ENCODE peak calls at places on chromosomes 6 and 20, in four cellular contexts. K is neural crest cell, H is brain microvascular endothelial cell, B is PC-9. A is an unnamed sample.
A peak's percentile ranks its signal among the peaks of the same experiment; 100 is the strongest.

GRCh38 chr6:161198781-161199505 is 74.9 kb downstream of the AGPAT4 start:
- DNase-seq in K (no peak), H (no peak), B (no peak), A (no peak)

GRCh38 chr6:11601776-11602605 is 64.4 kb downstream of the TMEM170B start:
- DNase-seq in K (no peak), H (no peak), B (peak; percentile 88), A (no peak)

GRCh38 chr20:6231551-6231950 is 108.7 kb upstream of the FERMT1 start:
- DNase-seq in H (peak; percentile 77), K (no peak), B (no peak), A (peak; percentile 1)

GRCh38 chr6:119172813-119173212 is 94.3 kb upstream of the FAM184A start:
- DNase-seq in H (no peak), B (peak; percentile 56), K (no peak), A (peak; percentile 62)

GRCh38 chr6:22149081-22149480 is 147.8 kb downstream of the PRL start:
- DNase-seq in K (no peak), B (no peak), H (no peak), A (no peak)

GRCh38 chr20:48583171-48583570 is 244.6 kb downstream of the PREX1 start:
- DNase-seq in K (no peak), B (no peak), H (no peak), A (no peak)

GRCh38 chr6:119035459-119035858 is 43.0 kb downstream of the FAM184A start:
- DNase-seq in B (no peak), H (no peak), K (no peak), A (no peak)

GRCh38 chr20:15491564-15491963 is 1081.7 kb downstream of the KIF16B start:
- DNase-seq in B (no peak), H (no peak), K (no peak), A (no peak)

GRCh38 chr6:83055366-83055964 is 10.2 kb downstream of the UBE3D start:
- DNase-seq in H (peak; percentile 49), K (peak; percentile 63), B (no peak), A (peak; percentile 77)

GRCh38 chr6:53539561-53539960 is 5.3 kb downstream of the GCLC start:
- DNase-seq in B (no peak), K (no peak), H (no peak), A (no peak)

GRCh38 chr6:41747256-41748101 is at the start of gene PGC:
- DNase-seq in B (peak; percentile 52), K (no peak), H (no peak), A (no peak)

GRCh38 chr6:161575508-161576254 is 301.8 kb upstream of the AGPAT4 start:
- DNase-seq in K (no peak), B (no peak), H (no peak), A (no peak)

GRCh38 chr20:31894980-31895675 is 24.7 kb downstream of the TTLL9 start:
- DNase-seq in B (no peak), H (peak; percentile 25), K (no peak), A (peak; percentile 20)

GRCh38 chr20:50561379-50562078 is 51.3 kb downstream of the PTPN1 start:
- DNase-seq in K (no peak), B (peak; percentile 93), H (peak; percentile 92), A (peak; percentile 85)

GRCh38 chr20:55271370-55271769 is 733.9 kb downstream of the CBLN4 start:
- DNase-seq in B (no peak), K (no peak), H (no peak), A (no peak)
- TF ChIP-seq CTCF in B (no peak), K (no peak), H (no peak), A (no peak)

GRCh38 chr20:25540273-25540672 is 45.1 kb downstream of the NINL start:
- DNase-seq in K (no peak), H (no peak), B (no peak), A (peak; percentile 58)
- TF ChIP-seq CTCF in K (peak; percentile 32), H (peak; percentile 54), B (peak; percentile 37), A (peak; percentile 35)

DNA sequence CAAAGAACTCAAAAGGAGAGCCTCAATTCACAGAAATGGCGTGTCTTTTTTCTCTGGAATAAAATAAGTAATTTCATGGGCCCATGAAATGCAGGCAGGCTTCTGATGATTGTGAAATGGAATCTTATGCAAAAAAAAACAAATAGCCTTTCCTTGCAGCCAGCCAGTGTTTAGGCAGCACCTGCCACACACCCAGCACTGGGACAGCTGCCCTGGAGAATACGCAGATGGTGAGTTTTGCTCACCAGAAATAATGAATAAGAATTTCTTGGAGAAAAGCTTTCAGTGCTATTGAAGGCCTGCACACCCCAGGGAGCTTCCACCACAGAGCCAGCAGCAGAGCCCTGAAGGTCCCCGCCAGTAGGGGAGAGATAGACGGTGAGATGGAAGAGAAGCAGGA is 55.0 kb downstream of the PXDC1 start:
- DNase-seq in H (no peak), K (no peak), B (no peak), A (no peak)
- TF ChIP-seq CTCF in H (peak; percentile 31), K (no peak), B (no peak), A (no peak)

GRCh38 chr20:45909817-45910669 is 1.9 kb downstream of the PLTP start:
- DNase-seq in B (no peak), H (no peak), K (no peak), A (no peak)

GRCh38 chr20:45911486-45912343 is at the start of gene PLTP:
- DNase-seq in K (peak; percentile 70), B (peak; percentile 50), H (peak; percentile 40), A (peak; percentile 75)

GRCh38 chr20:45909336-45909808 is 2.6 kb downstream of the PLTP start:
- DNase-seq in H (no peak), K (no peak), B (no peak), A (no peak)

GRCh38 chr20:45912344-45912682 is 358 bp upstream of the PLTP start:
- DNase-seq in H (no peak), B (no peak), K (no peak), A (no peak)

DNA sequence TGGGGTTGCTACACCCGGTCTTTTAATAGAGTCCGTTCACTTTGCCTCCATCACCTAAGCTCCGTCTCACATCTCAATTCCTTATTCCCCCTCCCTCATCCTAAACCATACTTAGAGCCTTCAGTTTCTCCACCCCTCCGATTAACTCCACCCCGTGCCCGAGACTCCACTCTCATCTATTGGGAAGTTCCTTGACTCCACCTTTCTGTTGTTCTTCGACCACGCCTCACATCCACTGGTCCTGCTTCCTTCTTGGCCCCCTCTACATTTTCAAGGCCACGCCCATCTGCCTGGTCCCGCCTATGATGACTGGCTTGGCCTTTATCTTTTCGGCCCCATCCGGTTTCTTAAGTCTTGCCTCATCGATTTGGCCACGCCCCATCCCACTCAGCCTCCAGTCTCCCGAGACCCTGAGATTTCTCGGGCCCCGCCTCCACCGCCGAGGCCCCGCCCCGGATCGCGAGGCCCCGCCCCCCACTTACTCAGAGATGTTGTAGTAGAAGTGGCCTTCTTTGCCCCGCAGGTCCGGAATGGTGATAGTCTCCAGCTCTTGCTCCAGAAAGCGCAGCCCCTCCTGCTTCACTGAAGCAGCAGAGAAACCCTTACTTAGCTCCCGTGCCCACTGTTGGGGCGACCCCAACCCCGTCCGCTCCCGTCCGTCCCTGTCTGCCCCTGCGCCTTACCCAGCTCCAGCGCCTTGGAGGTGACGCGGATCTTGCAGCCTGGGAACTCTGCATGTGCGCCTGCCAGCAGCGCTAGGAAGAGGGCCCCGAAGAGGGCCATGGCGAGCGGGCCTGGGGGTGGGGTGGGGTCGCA is 1.1 kb downstream of the PLTP start:
- DNase-seq in H (peak; percentile 100), K (peak; percentile 99), B (peak; percentile 98), A (peak; percentile 99)
- TF ChIP-seq CTCF in H (no peak), K (no peak), B (no peak), A (no peak)

DNA sequence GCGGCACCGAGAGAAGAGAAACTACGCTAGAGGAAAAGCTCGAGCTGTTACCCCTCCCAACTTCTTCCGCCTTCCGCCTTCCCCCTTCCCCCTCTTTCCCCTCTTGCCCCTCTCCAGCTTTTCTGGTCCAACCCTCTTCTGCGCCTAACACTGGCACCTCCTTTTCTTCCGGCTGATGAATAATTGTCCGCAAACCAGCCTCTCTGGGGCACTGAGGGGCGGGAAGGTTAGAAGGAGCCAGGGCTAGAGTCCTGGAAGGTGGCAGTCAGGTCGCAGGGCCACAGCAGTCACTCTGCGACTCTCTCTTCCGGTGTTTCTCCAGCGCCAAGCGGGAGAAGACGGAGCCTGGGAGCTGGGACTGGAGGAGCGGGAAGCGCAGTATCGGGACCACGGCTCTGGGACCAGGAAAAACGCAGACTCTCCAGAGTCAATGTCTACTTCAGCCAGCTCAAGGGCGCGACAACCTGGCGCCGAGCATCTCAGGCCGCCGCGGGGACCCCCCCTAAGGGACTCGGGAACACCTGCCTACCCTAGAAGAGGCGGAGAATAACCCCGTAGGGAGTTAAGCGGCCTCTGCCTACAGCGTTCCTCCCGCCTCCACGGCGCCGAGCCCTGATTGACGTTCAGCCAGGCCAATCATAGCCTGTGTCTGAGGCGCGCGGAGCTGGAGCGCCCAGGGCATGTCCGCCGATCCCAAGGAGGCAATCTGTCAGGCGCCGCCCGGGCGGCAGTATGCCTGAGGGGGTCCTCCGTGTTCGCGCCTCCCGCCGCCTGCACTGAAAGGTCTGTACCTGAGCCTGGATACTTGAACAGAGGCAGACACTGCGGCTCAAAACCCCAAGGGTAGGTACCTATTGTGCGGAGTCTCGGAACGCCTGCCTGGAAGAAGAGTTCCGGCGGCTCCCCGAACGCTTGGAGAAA is 40.4 kb downstream of the PSMB9 start:
- DNase-seq in H (peak; percentile 88), K (peak; percentile 99), B (peak; percentile 83), A (peak; percentile 97)
- TF ChIP-seq CTCF in H (peak; percentile 12), K (peak; percentile 12), B (no peak), A (no peak)

GRCh38 chr6:20211037-20211940 is 980 bp downstream of the MBOAT1 start:
- DNase-seq in H (no peak), K (no peak), B (peak; percentile 72), A (peak; percentile 4)

GRCh38 chr6:20213271-20213798 is 1.1 kb upstream of the MBOAT1 start:
- DNase-seq in K (no peak), H (no peak), B (no peak), A (peak; percentile 20)

GRCh38 chr6:20210158-20210557 is 2.1 kb downstream of the MBOAT1 start:
- DNase-seq in K (no peak), H (no peak), B (no peak), A (no peak)

GRCh38 chr6:20212392-20213111 is at the start of gene MBOAT1:
- DNase-seq in H (peak; percentile 76), K (peak; percentile 71), B (peak; percentile 79), A (peak; percentile 93)

GRCh38 chr6:20211941-20212391 is 303 bp downstream of the MBOAT1 start:
- DNase-seq in B (no peak), K (no peak), H (no peak), A (peak; percentile 54)
- TF ChIP-seq CTCF in B (no peak), K (no peak), H (no peak), A (no peak)

GRCh38 chr6:137173501-137173900 is at the start of gene IL22RA2:
- DNase-seq in K (no peak), B (no peak), H (no peak), A (no peak)
- TF ChIP-seq CTCF in K (no peak), B (no peak), H (no peak), A (no peak)